ENCODE peak calls at places on chromosomes 6 and 20, in seven cellular contexts. One of them, this sample, is unnamed.

GRCh38 chr20:2643708-2644107 is 8.7 kb upstream of the NOP56 start:
- DNase-seq in left lung: no peak
- DNase-seq in erythroblast: no peak
- DNase-seq in GM10248: no peak
- DNase-seq in ovary: no peak
- DNase-seq in amniotic epithelial cell: no peak
- DNase-seq in esophagus squamous epithelium: no peak
- DNase-seq in this sample: no peak

GRCh38 chr20:64090165-64090564 is 6.0 kb upstream of the LKAAEAR1 start:
- DNase-seq in left lung: peak
- DNase-seq in erythroblast: no peak
- DNase-seq in GM10248: no peak
- DNase-seq in ovary: no peak
- DNase-seq in amniotic epithelial cell: no peak
- DNase-seq in esophagus squamous epithelium: no peak
- DNase-seq in this sample: no peak

GRCh38 chr20:17611540-17612286 is 41.8 kb downstream of the DSTN start:
- DNase-seq in left lung: peak
- DNase-seq in erythroblast: no peak
- DNase-seq in GM10248: peak
- DNase-seq in ovary: peak
- DNase-seq in amniotic epithelial cell: peak
- DNase-seq in esophagus squamous epithelium: no peak
- DNase-seq in this sample: peak

GRCh38 chr6:49328051-49328450 is 135.0 kb downstream of the MMUT start:
- DNase-seq in left lung: no peak
- DNase-seq in erythroblast: no peak
- DNase-seq in GM10248: no peak
- DNase-seq in ovary: no peak
- DNase-seq in amniotic epithelial cell: no peak
- DNase-seq in esophagus squamous epithelium: no peak
- DNase-seq in this sample: no peak

GRCh38 chr6:151577257-151577656 is 83.4 kb downstream of the CCDC170 start:
- DNase-seq in left lung: no peak
- DNase-seq in erythroblast: no peak
- DNase-seq in GM10248: no peak
- DNase-seq in ovary: no peak
- DNase-seq in amniotic epithelial cell: no peak
- DNase-seq in esophagus squamous epithelium: no peak
- DNase-seq in this sample: no peak

GRCh38 chr6:169539176-169539897 is 162.5 kb downstream of the WDR27 start:
- DNase-seq in left lung: no peak
- DNase-seq in erythroblast: no peak
- DNase-seq in GM10248: no peak
- DNase-seq in ovary: no peak
- DNase-seq in amniotic epithelial cell: peak
- DNase-seq in esophagus squamous epithelium: no peak
- DNase-seq in this sample: no peak

GRCh38 chr20:41030536-41031242 is 2.1 kb downstream of the TOP1 start:
- DNase-seq in left lung: no peak
- DNase-seq in erythroblast: peak
- DNase-seq in GM10248: no peak
- DNase-seq in ovary: no peak
- DNase-seq in amniotic epithelial cell: peak
- DNase-seq in esophagus squamous epithelium: no peak
- DNase-seq in this sample: no peak

GRCh38 chr6:124487778-124488431 is 474.3 kb upstream of the RNF217 start:
- DNase-seq in left lung: no peak
- DNase-seq in erythroblast: no peak
- DNase-seq in GM10248: no peak
- DNase-seq in ovary: no peak
- DNase-seq in amniotic epithelial cell: peak
- DNase-seq in esophagus squamous epithelium: no peak
- DNase-seq in this sample: no peak

GRCh38 chr6:107660839-107661238 is 163.3 kb downstream of the SCML4 start:
- DNase-seq in left lung: no peak
- DNase-seq in erythroblast: no peak
- DNase-seq in GM10248: no peak
- DNase-seq in ovary: no peak
- DNase-seq in amniotic epithelial cell: no peak
- DNase-seq in esophagus squamous epithelium: no peak
- DNase-seq in this sample: no peak

GRCh38 chr6:1372690-1373089 is 16.7 kb upstream of the FOXF2 start:
- DNase-seq in left lung: no peak
- DNase-seq in erythroblast: no peak
- DNase-seq in GM10248: no peak
- DNase-seq in ovary: no peak
- DNase-seq in amniotic epithelial cell: no peak
- DNase-seq in esophagus squamous epithelium: no peak
- DNase-seq in this sample: no peak

GRCh38 chr6:137342607-137343186 is 123.5 kb upstream of the IFNGR1 start:
- DNase-seq in left lung: no peak
- DNase-seq in erythroblast: no peak
- DNase-seq in GM10248: no peak
- DNase-seq in ovary: peak
- DNase-seq in amniotic epithelial cell: no peak
- DNase-seq in esophagus squamous epithelium: no peak
- DNase-seq in this sample: no peak

GRCh38 chr6:97282238-97282725 is 734 bp downstream of the MMS22L start:
- DNase-seq in left lung: no peak
- DNase-seq in erythroblast: peak
- DNase-seq in GM10248: peak
- DNase-seq in ovary: no peak
- DNase-seq in amniotic epithelial cell: peak
- DNase-seq in esophagus squamous epithelium: no peak
- DNase-seq in this sample: no peak

GRCh38 chr20:15287331-15287730 is 949.9 kb upstream of the FLRT3 start:
- DNase-seq in left lung: no peak
- DNase-seq in erythroblast: no peak
- DNase-seq in GM10248: no peak
- DNase-seq in ovary: no peak
- DNase-seq in amniotic epithelial cell: no peak
- DNase-seq in esophagus squamous epithelium: no peak
- DNase-seq in this sample: no peak

This sample was measured in mesenteric fat pad.